ENCODE peak calls at places on chromosomes 5 and 9, in eight cellular contexts. U, G, I, E, O, C, B and Z are unnamed samples.

GRCh38 chr5:37840036-37840909 is at the start of gene GDNF:
- DNase-seq in U (peak), G (no peak), I (peak), E (peak), O (peak), C (no peak), B (peak), Z (peak)

GRCh38 chr5:141003791-141004601 is 37.7 kb downstream of the PCDHAC2 start:
- DNase-seq in U (no peak), G (peak), I (no peak), E (no peak), O (no peak), C (no peak), B (peak), Z (no peak)

GRCh38 chr5:124207118-124207517 is 539.3 kb downstream of the ZNF608 start:
- DNase-seq in U (no peak), G (no peak), I (no peak), E (no peak), O (no peak), C (no peak), B (no peak), Z (no peak)

GRCh38 chr5:39040875-39041274 is 33.3 kb downstream of the RICTOR start:
- DNase-seq in U (no peak), G (no peak), I (no peak), E (no peak), O (no peak), C (no peak), B (peak), Z (no peak)

GRCh38 chr5:19806756-19807155 is 181.2 kb downstream of the CDH18 start:
- DNase-seq in U (no peak), G (no peak), I (no peak), E (no peak), O (no peak), C (no peak), B (no peak), Z (no peak)

GRCh38 chr9:23812673-23813072 is 13.4 kb downstream of the ELAVL2 start:
- DNase-seq in U (no peak), G (no peak), I (no peak), E (no peak), O (no peak), C (no peak), B (no peak), Z (no peak)

GRCh38 chr5:155129513-155129880 is 115.9 kb downstream of the KIF4B start:
- DNase-seq in U (no peak), G (peak), I (no peak), E (no peak), O (no peak), C (no peak), B (no peak), Z (no peak)

GRCh38 chr5:140549237-140550144 is 2.0 kb downstream of the EIF4EBP3 start:
- DNase-seq in U (no peak), G (no peak), I (peak), E (peak), O (peak), C (no peak), B (peak), Z (no peak)

GRCh38 chr9:122053056-122053455 is 40.1 kb downstream of the TTLL11 start:
- DNase-seq in U (no peak), G (no peak), I (no peak), E (no peak), O (no peak), C (no peak), B (no peak), Z (no peak)

GRCh38 chr5:21663082-21663481 is 1190.1 kb downstream of the CDH12 start:
- DNase-seq in U (peak), G (no peak), I (no peak), E (no peak), O (no peak), C (no peak), B (no peak), Z (no peak)
- TF ChIP-seq CTCF in U (peak), G (peak), I (no peak), E (no peak), O (no peak), C (no peak), B (no peak), Z (no peak)

GRCh38 chr5:11619339-11620028 is 284.8 kb downstream of the CTNND2 start:
- DNase-seq in U (no peak), G (no peak), I (no peak), E (no peak), O (no peak), C (no peak), B (no peak), Z (no peak)
- TF ChIP-seq CTCF in U (no peak), G (peak), I (no peak), E (no peak), O (no peak), C (no peak), B (no peak), Z (no peak)

DNA sequence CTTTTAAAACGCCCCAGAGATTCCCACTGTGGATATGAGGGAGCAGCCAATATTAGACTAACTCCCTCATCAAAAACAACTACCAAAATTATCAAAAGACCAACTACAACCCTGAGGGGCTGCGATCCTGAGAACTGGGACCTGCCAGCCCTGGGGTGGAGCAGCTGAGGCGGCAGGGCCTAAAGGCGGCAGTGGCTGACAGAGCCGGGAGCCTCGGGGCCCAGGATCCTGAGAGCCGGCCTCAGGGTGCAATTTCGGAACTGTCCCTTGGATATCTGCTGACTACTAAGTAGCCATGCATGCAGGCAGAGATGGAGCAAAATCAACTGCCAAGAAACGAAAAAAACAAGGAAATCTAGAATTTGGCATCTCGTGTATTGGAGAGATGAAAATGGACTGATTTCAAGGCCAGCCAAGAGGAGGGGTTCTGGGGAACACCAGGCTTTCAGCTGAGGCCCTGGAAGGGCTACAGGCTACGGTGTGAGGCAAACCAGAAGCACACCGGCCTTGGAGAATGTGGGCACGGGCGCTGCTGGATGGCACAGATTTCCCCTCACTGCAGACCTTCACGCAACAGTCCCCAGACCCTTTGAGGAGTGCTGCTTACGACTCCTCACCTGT is 63.6 kb upstream of the UBAC1 start:
- DNase-seq in U (peak), G (no peak), I (peak), E (no peak), O (no peak), C (no peak), B (no peak), Z (peak)
- TF ChIP-seq CTCF in U (no peak), G (no peak), I (no peak), E (no peak), O (no peak), C (no peak), B (no peak), Z (no peak)

DNA sequence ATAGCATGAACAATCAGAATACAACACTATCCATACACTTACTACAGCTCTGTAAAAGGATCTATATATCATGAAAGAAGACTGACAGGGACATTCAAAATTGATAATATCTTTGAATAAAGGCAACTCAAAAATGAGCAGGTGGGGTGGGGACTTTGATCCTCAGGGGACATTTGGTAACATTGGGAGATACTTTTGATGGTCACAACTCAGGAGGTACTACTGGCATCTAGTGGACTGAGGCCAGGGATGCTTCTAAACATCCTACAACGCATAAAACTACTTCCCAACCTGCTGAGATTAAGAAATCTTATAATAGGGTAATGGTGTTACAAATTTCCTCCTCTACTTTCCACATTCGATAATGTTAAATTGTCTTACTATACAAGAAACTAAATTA is 243.9 kb downstream of the ARL15 start:
- DNase-seq in U (no peak), G (no peak), I (no peak), E (no peak), O (no peak), C (no peak), B (no peak), Z (no peak)
- TF ChIP-seq CTCF in U (no peak), G (peak), I (no peak), E (no peak), O (no peak), C (no peak), B (no peak), Z (no peak)

GRCh38 chr9:90299963-90300362 is 342.7 kb downstream of the DIRAS2 start:
- DNase-seq in U (no peak), G (no peak), I (no peak), E (no peak), O (no peak), C (no peak), B (no peak), Z (no peak)

GRCh38 chr9:90306118-90306517 is 336.5 kb downstream of the DIRAS2 start:
- DNase-seq in U (no peak), G (no peak), I (no peak), E (no peak), O (no peak), C (no peak), B (no peak), Z (no peak)

GRCh38 chr9:90303653-90304052 is 339.0 kb downstream of the DIRAS2 start:
- DNase-seq in U (no peak), G (no peak), I (no peak), E (no peak), O (no peak), C (no peak), B (no peak), Z (no peak)

GRCh38 chr9:90296539-90296938 is 346.1 kb downstream of the DIRAS2 start:
- DNase-seq in U (no peak), G (no peak), I (no peak), E (no peak), O (no peak), C (no peak), B (no peak), Z (peak)

GRCh38 chr9:90300901-90301688 is 341.5 kb downstream of the DIRAS2 start:
- DNase-seq in U (no peak), G (peak), I (peak), E (peak), O (peak), C (no peak), B (peak), Z (peak)
- TF ChIP-seq CTCF in U (no peak), G (no peak), I (no peak), E (no peak), O (no peak), C (no peak), B (no peak), Z (no peak)

GRCh38 chr5:82467006-82467561 is 188.9 kb upstream of the RPS23 start:
- DNase-seq in U (no peak), G (no peak), I (peak), E (no peak), O (no peak), C (no peak), B (no peak), Z (no peak)
- TF ChIP-seq CTCF in U (no peak), G (no peak), I (peak), E (no peak), O (no peak), C (no peak), B (no peak), Z (no peak)

GRCh38 chr5:73213566-73213998 is 40.6 kb downstream of the TMEM174 start:
- DNase-seq in U (no peak), G (no peak), I (peak), E (peak), O (peak), C (no peak), B (no peak), Z (no peak)

GRCh38 chr5:73214921-73215490 is 42.0 kb downstream of the TMEM174 start:
- DNase-seq in U (no peak), G (no peak), I (no peak), E (no peak), O (no peak), C (no peak), B (no peak), Z (no peak)

GRCh38 chr5:73218552-73219171 is 45.7 kb downstream of the TMEM174 start:
- DNase-seq in U (no peak), G (no peak), I (peak), E (peak), O (no peak), C (no peak), B (no peak), Z (no peak)

GRCh38 chr5:73215525-73215890 is 42.5 kb downstream of the TMEM174 start:
- DNase-seq in U (no peak), G (no peak), I (no peak), E (no peak), O (no peak), C (no peak), B (no peak), Z (no peak)

GRCh38 chr5:73215891-73216610 is 43.1 kb downstream of the TMEM174 start:
- DNase-seq in U (peak), G (peak), I (peak), E (peak), O (peak), C (peak), B (peak), Z (peak)
- TF ChIP-seq CTCF in U (peak), G (peak), I (peak), E (peak), O (peak), C (peak), B (no peak), Z (peak)

DNA sequence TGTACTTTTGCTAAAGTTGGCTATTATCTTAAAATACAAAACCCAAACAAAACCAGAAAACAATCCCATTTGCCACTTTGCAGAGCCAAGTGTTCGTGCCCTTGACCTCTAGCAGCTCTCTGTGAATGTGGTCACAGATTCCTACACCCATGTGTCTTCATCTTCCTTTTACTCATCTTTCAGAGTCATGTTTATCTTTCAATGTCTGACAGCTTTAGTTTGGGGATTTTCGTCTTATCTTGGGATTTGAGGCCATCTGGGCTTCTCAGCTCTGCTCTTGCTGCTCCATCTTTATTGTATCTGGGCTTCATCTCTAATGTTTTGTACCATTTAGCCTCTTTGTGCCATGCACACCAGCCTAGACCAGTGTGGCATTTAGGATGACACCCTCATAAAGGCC is 81.0 kb downstream of the DAPK1 start:
- DNase-seq in U (no peak), G (no peak), I (no peak), E (no peak), O (no peak), C (no peak), B (no peak), Z (no peak)
- TF ChIP-seq CTCF in U (no peak), G (no peak), I (no peak), E (no peak), O (no peak), C (no peak), B (no peak), Z (no peak)